ENCODE peak calls at places on chromosomes 2 and 18, in seven cellular contexts. J is lower lobe of right lung, L is psoas muscle, Y is cardiac muscle cell, C is GM23248, G is neuronal stem cell, M is skeletal muscle cell. H is an unnamed sample.

GRCh38 chr2:10775036-10775780 is 37.4 kb downstream of the PDIA6 start:
- DNase-seq in J (no peak), L (no peak), Y (no peak), C (no peak), G (no peak), M (no peak), H (no peak)

GRCh38 chr2:224881846-224882245 is 160.4 kb downstream of the DOCK10 start:
- DNase-seq in J (no peak), L (no peak), Y (no peak), C (peak), G (no peak), M (no peak), H (no peak)

GRCh38 chr2:175195012-175195411 is 13.5 kb upstream of the ATP5MC3 start:
- DNase-seq in J (no peak), L (no peak), Y (no peak), C (no peak), G (no peak), M (no peak), H (no peak)

GRCh38 chr2:45578056-45578843 is 32.8 kb downstream of the SRBD1 start:
- DNase-seq in J (peak), L (no peak), Y (peak), C (peak), G (no peak), M (no peak), H (peak)

GRCh38 chr2:227890495-227891079 is 19.2 kb downstream of the DAW1 start:
- DNase-seq in J (no peak), L (no peak), Y (peak), C (peak), G (peak), M (no peak), H (no peak)

GRCh38 chr18:23920054-23920453 is 94.5 kb upstream of the TTC39C start:
- DNase-seq in J (no peak), L (no peak), Y (no peak), C (peak), G (no peak), M (no peak), H (no peak)

GRCh38 chr2:235939471-235939870 is 228.7 kb downstream of the GBX2 start:
- DNase-seq in J (no peak), L (no peak), Y (no peak), C (peak), G (no peak), M (no peak), H (no peak)

GRCh38 chr2:198347936-198348335 is 543.5 kb downstream of the PLCL1 start:
- DNase-seq in J (no peak), L (no peak), Y (no peak), C (peak), G (no peak), M (no peak), H (no peak)

GRCh38 chr18:8389391-8390340 is 219.6 kb upstream of the RAB12 start:
- DNase-seq in J (peak), L (peak), Y (peak), C (peak), G (peak), M (peak), H (peak)

GRCh38 chr2:168427451-168427850 is 28.6 kb upstream of the CERS6 start:
- DNase-seq in J (no peak), L (no peak), Y (no peak), C (peak), G (no peak), M (peak), H (no peak)

GRCh38 chr2:15810451-15811150 is 129.7 kb upstream of the MYCN start:
- DNase-seq in J (no peak), L (no peak), Y (no peak), C (no peak), G (no peak), M (no peak), H (no peak)

GRCh38 chr18:22332590-22332989 is 85.1 kb downstream of the CTAGE1 start:
- DNase-seq in J (no peak), L (no peak), Y (no peak), C (no peak), G (no peak), M (no peak), H (no peak)

GRCh38 chr2:219056896-219057708 is 3.6 kb downstream of the IHH start:
- DNase-seq in J (no peak), L (no peak), Y (no peak), C (peak), G (no peak), M (no peak), H (peak)

GRCh38 chr2:120346667-120347358 is 877 bp downstream of the INHBB start:
- DNase-seq in J (no peak), L (peak), Y (peak), C (peak), G (no peak), M (peak), H (no peak)

GRCh38 chr2:233489666-233490065 is 76.9 kb downstream of the USP40 start:
- DNase-seq in J (no peak), L (no peak), Y (no peak), C (peak), G (no peak), M (peak), H (no peak)

GRCh38 chr2:241598487-241598886 is 38.5 kb downstream of the THAP4 start:
- DNase-seq in J (no peak), L (no peak), Y (no peak), C (no peak), G (no peak), M (no peak), H (no peak)

GRCh38 chr2:67871696-67872320 is 191.0 kb downstream of the C1D start:
- DNase-seq in J (no peak), L (no peak), Y (no peak), C (peak), G (no peak), M (peak), H (no peak)

GRCh38 chr2:128375454-128375853 is 56.8 kb upstream of the HS6ST1 start:
- DNase-seq in J (peak), L (no peak), Y (no peak), C (no peak), G (no peak), M (no peak), H (no peak)

GRCh38 chr2:53969285-53970094 is 1.3 kb downstream of the PSME4 start:
- DNase-seq in J (no peak), L (no peak), Y (no peak), C (peak), G (no peak), M (peak), H (no peak)

GRCh38 chr2:227614740-227615139 is at the start of gene SCYGR3:
- DNase-seq in J (no peak), L (no peak), Y (no peak), C (no peak), G (no peak), M (no peak), H (no peak)

GRCh38 chr2:233173115-233173514 is 78.4 kb upstream of the ATG16L1 start:
- DNase-seq in J (no peak), L (no peak), Y (no peak), C (no peak), G (no peak), M (no peak), H (no peak)

GRCh38 chr2:166202778-166203177 is 75.0 kb upstream of the SCN1A start:
- DNase-seq in J (no peak), L (no peak), Y (no peak), C (no peak), G (no peak), M (no peak), H (no peak)
- H3K4me3 ChIP-seq in J (no peak), L (no peak), Y (no peak), C (no peak), G (no peak), M (no peak), H (no peak)

GRCh38 chr18:13283746-13284145 is 65.2 kb downstream of the LDLRAD4 start:
- DNase-seq in J (no peak), L (no peak), Y (no peak), C (no peak), G (no peak), M (no peak), H (no peak)
- H3K4me3 ChIP-seq in J (no peak), L (no peak), Y (no peak), C (no peak), G (no peak), M (no peak), H (no peak)

GRCh38 chr2:8581601-8582041 is 100.2 kb upstream of the ID2 start:
- DNase-seq in J (no peak), L (no peak), Y (no peak), C (no peak), G (no peak), M (no peak), H (no peak)

GRCh38 chr2:8584174-8585066 is 97.4 kb upstream of the ID2 start:
- DNase-seq in J (peak), L (no peak), Y (no peak), C (no peak), G (no peak), M (no peak), H (no peak)

GRCh38 chr2:8582850-8583399 is 98.9 kb upstream of the ID2 start:
- DNase-seq in J (no peak), L (no peak), Y (no peak), C (no peak), G (no peak), M (no peak), H (peak)

GRCh38 chr2:8582191-8582849 is 99.5 kb upstream of the ID2 start:
- DNase-seq in J (no peak), L (no peak), Y (no peak), C (no peak), G (no peak), M (no peak), H (no peak)

GRCh38 chr2:8583400-8584173 is 98.3 kb upstream of the ID2 start:
- DNase-seq in J (peak), L (peak), Y (peak), C (no peak), G (peak), M (no peak), H (peak)
- H3K4me3 ChIP-seq in J (peak), L (peak), Y (no peak), C (no peak), G (no peak), M (peak), H (no peak)

GRCh38 chr2:191151315-191151698 is 513 bp upstream of the STAT4 start:
- DNase-seq in J (no peak), L (no peak), Y (no peak), C (no peak), G (no peak), M (no peak), H (peak)
- H3K4me3 ChIP-seq in J (peak), L (peak), Y (no peak), C (peak), G (no peak), M (peak), H (no peak)

GRCh38 chr2:186592137-186592875 is 2.5 kb downstream of the ITGAV start:
- DNase-seq in J (no peak), L (no peak), Y (no peak), C (peak), G (no peak), M (no peak), H (no peak)
- H3K4me3 ChIP-seq in J (peak), L (peak), Y (peak), C (peak), G (no peak), M (no peak), H (no peak)

GRCh38 chr2:239258248-239258647 is 142.6 kb downstream of the HDAC4 start:
- DNase-seq in J (no peak), L (no peak), Y (no peak), C (no peak), G (no peak), M (no peak), H (no peak)
- H3K4me3 ChIP-seq in J (no peak), L (peak), Y (no peak), C (no peak), G (no peak), M (no peak), H (no peak)

GRCh38 chr18:25144835-25145234 is 207.1 kb downstream of the ZNF521 start:
- DNase-seq in J (no peak), L (no peak), Y (no peak), C (peak), G (no peak), M (peak), H (no peak)
- H3K4me3 ChIP-seq in J (no peak), L (no peak), Y (no peak), C (no peak), G (no peak), M (no peak), H (no peak)

GRCh38 chr2:6773694-6774044 is 92.0 kb downstream of the CMPK2 start:
- DNase-seq in J (no peak), L (no peak), Y (no peak), C (no peak), G (no peak), M (no peak), H (no peak)

GRCh38 chr2:6773007-6773693 is 92.6 kb downstream of the CMPK2 start:
- DNase-seq in J (peak), L (peak), Y (peak), C (peak), G (peak), M (no peak), H (peak)

GRCh38 chr2:6771539-6772365 is 94.0 kb downstream of the CMPK2 start:
- DNase-seq in J (no peak), L (no peak), Y (no peak), C (no peak), G (peak), M (no peak), H (no peak)

GRCh38 chr2:6770006-6770405 is 95.7 kb downstream of the CMPK2 start:
- DNase-seq in J (no peak), L (no peak), Y (no peak), C (no peak), G (no peak), M (no peak), H (no peak)

GRCh38 chr2:6772366-6772710 is 93.4 kb downstream of the CMPK2 start:
- DNase-seq in J (no peak), L (no peak), Y (no peak), C (no peak), G (peak), M (no peak), H (no peak)
- H3K4me3 ChIP-seq in J (no peak), L (no peak), Y (no peak), C (no peak), G (no peak), M (no peak), H (no peak)

H was measured in mucosa of descending colon.